ENCODE peak calls at places on chromosome 11, in ten cellular contexts. E is esophagus squamous epithelium, S is tibial artery, Q is progenitor cell of endocrine pancreas, Y is kidney, M is bronchial epithelial cell, X is Calu3, K is ascending aorta, W is fibroblast of mammary gland, N is HFFc6. L is an unnamed sample.

GRCh38 chr11:9719949-9720646 is 56.2 kb downstream of the SWAP70 start:
- DNase-seq in K (no peak), Y (no peak), E (no peak), N (no peak), X (no peak), S (no peak), M (peak), W (no peak), Q (no peak), L (no peak)

GRCh38 chr11:114017723-114018122 is 41.8 kb upstream of the ZBTB16 start:
- DNase-seq in E (no peak), N (peak), W (no peak), S (no peak), X (no peak), Y (no peak), Q (no peak), K (no peak), M (no peak), L (no peak)

GRCh38 chr11:128893578-128894295 is 2.6 kb downstream of the KCNJ5 start:
- DNase-seq in W (no peak), X (no peak), K (no peak), M (no peak), Y (no peak), N (no peak), E (no peak), S (no peak), Q (no peak), L (no peak)

GRCh38 chr11:26228778-26229177 is 103.2 kb upstream of the ANO3 start:
- DNase-seq in Q (no peak), S (no peak), W (peak), N (no peak), Y (no peak), K (no peak), M (peak), X (no peak), E (no peak), L (no peak)

GRCh38 chr11:111531156-111531555 is 9.4 kb upstream of the LAYN start:
- DNase-seq in Q (no peak), W (peak), K (no peak), M (peak), E (no peak), Y (no peak), S (no peak), X (no peak), N (no peak), L (no peak)

GRCh38 chr11:130473056-130473794 is 24.8 kb downstream of the ADAMTS15 start:
- DNase-seq in E (no peak), M (no peak), S (no peak), Q (no peak), N (no peak), K (peak), W (no peak), Y (peak), X (no peak), L (no peak)

GRCh38 chr11:110026823-110027626 is 66.2 kb upstream of the ZC3H12C start:
- DNase-seq in Y (no peak), M (no peak), E (no peak), S (peak), X (no peak), N (no peak), Q (no peak), W (no peak), K (no peak), L (no peak)

GRCh38 chr11:104164028-104164520 is at the start of gene PDGFD:
- DNase-seq in E (no peak), M (peak), W (peak), X (peak), Q (peak), K (peak), Y (peak), S (peak), N (peak), L (peak)

GRCh38 chr11:76086713-76087635 is 119.3 kb downstream of the WNT11 start:
- DNase-seq in X (no peak), M (no peak), S (no peak), K (no peak), E (no peak), N (peak), W (peak), Y (no peak), Q (no peak), L (no peak)

GRCh38 chr11:65891180-65892136 is 985 bp downstream of the CCDC85B start:
- DNase-seq in S (peak), K (peak), M (no peak), N (peak), W (peak), Q (no peak), X (peak), Y (peak), E (no peak), L (no peak)

GRCh38 chr11:68020575-68020974 is 9.9 kb upstream of the NDUFS8 start:
- DNase-seq in X (peak), M (no peak), E (no peak), N (no peak), S (no peak), Y (no peak), K (no peak), Q (no peak), W (no peak), L (no peak)

GRCh38 chr11:4704054-4704789 is at the start of gene MMP26:
- DNase-seq in Q (no peak), M (no peak), X (no peak), K (no peak), N (no peak), E (no peak), W (no peak), S (no peak), Y (no peak), L (no peak)

GRCh38 chr11:35077709-35078695 is 61.0 kb upstream of the CD44 start:
- DNase-seq in X (peak), Q (no peak), Y (no peak), S (no peak), E (no peak), K (no peak), M (peak), N (peak), W (peak), L (no peak)

GRCh38 chr11:89321401-89321800 is 143.7 kb downstream of the TYR start:
- DNase-seq in X (no peak), M (peak), W (no peak), Q (no peak), Y (no peak), K (no peak), S (no peak), N (no peak), E (no peak), L (no peak)

GRCh38 chr11:44010789-44011251 is 37.0 kb upstream of the ACCSL start:
- DNase-seq in E (no peak), X (no peak), K (peak), M (no peak), Y (no peak), Q (no peak), S (peak), N (peak), W (peak), L (no peak)

GRCh38 chr11:44083906-44084305 is 11.6 kb upstream of the EXT2 start:
- DNase-seq in X (no peak), Y (no peak), M (no peak), S (no peak), E (no peak), K (no peak), W (no peak), Q (no peak), N (no peak), L (no peak)

GRCh38 chr11:57905439-57905838 is 118.2 kb upstream of the OR9Q1 start:
- DNase-seq in S (no peak), W (no peak), Q (no peak), E (no peak), N (no peak), K (no peak), X (no peak), Y (no peak), M (peak), L (no peak)

GRCh38 chr11:130588471-130588870 is 140.0 kb downstream of the ADAMTS15 start:
- DNase-seq in W (no peak), S (no peak), K (no peak), Y (no peak), N (no peak), Q (no peak), E (no peak), X (no peak), M (peak), L (no peak)

GRCh38 chr11:29913352-29913751 is 103.5 kb downstream of the KCNA4 start:
- DNase-seq in Q (no peak), X (no peak), W (no peak), S (no peak), N (no peak), M (no peak), E (no peak), Y (no peak), K (no peak), L (no peak)

GRCh38 chr11:65262381-65262680 is 569 bp downstream of the POLA2 start:
- DNase-seq in K (peak), N (no peak), W (no peak), X (no peak), Q (no peak), S (peak), E (no peak), M (no peak), Y (no peak), L (no peak)

GRCh38 chr11:64357904-64358535 is 942 bp upstream of the RPS6KA4 start:
- DNase-seq in E (no peak), W (no peak), K (no peak), Q (no peak), Y (peak), X (peak), N (no peak), S (no peak), M (peak), L (no peak)

GRCh38 chr11:69617682-69618081 is 23.3 kb upstream of the CCND1 start:
- DNase-seq in M (no peak), W (no peak), K (no peak), N (no peak), S (no peak), X (no peak), Q (no peak), E (no peak), Y (no peak), L (no peak)

GRCh38 chr11:61472282-61472681 is 36.3 kb upstream of the LRRC10B start:
- DNase-seq in X (no peak), Q (no peak), S (peak), N (no peak), W (peak), M (no peak), K (peak), E (no peak), Y (no peak), L (no peak)

GRCh38 chr11:88402192-88402715 is 64.7 kb upstream of the CTSC start:
- DNase-seq in X (no peak), S (no peak), E (no peak), N (peak), Q (no peak), K (no peak), Y (no peak), M (peak), W (peak), L (no peak)

GRCh38 chr11:35852056-35852455 is 91.8 kb upstream of the LDLRAD3 start:
- DNase-seq in M (no peak), W (peak), Y (no peak), K (peak), Q (no peak), X (no peak), N (no peak), E (no peak), S (peak), L (no peak)

GRCh38 chr11:30960387-30960992 is 374.3 kb upstream of the MPPED2 start:
- DNase-seq in M (peak), N (peak), W (peak), X (peak), S (no peak), Q (no peak), Y (no peak), K (no peak), E (no peak), L (no peak)

GRCh38 chr11:107999759-108000455 is 8.8 kb upstream of the CUL5 start:
- DNase-seq in Y (no peak), M (peak), N (peak), S (no peak), K (no peak), Q (peak), W (peak), E (no peak), X (peak), L (no peak)

GRCh38 chr11:47716692-47717091 is 1.5 kb upstream of the AGBL2 start:
- DNase-seq in K (no peak), Q (no peak), E (no peak), W (no peak), M (peak), X (no peak), Y (no peak), N (no peak), S (no peak), L (no peak)

GRCh38 chr11:71505781-71506180 is 21.3 kb upstream of the KRTAP5-7 start:
- DNase-seq in M (no peak), N (no peak), Q (no peak), E (no peak), W (no peak), X (no peak), S (no peak), Y (no peak), K (peak), L (peak)

GRCh38 chr11:73178092-73178539 is 36.0 kb upstream of the FCHSD2 start:
- DNase-seq in W (peak), X (peak), E (peak), S (peak), Q (peak), M (peak), Y (peak), N (peak), K (peak), L (no peak)
- TF ChIP-seq CTCF in W (peak), X (peak), E (peak), S (peak), Q (peak), M (peak), Y (peak), N (peak), K (peak), L (peak)

GRCh38 chr11:125140251-125140650 is 24.3 kb upstream of the PKNOX2 start:
- DNase-seq in K (peak), E (no peak), Q (no peak), Y (no peak), M (no peak), S (no peak), W (no peak), N (no peak), X (no peak), L (no peak)
- TF ChIP-seq CTCF in K (no peak), E (no peak), Q (no peak), Y (no peak), M (no peak), S (no peak), W (no peak), N (no peak), X (no peak), L (no peak)

GRCh38 chr11:78226684-78227680 is 38.3 kb downstream of the USP35 start:
- DNase-seq in M (no peak), X (no peak), W (no peak), S (no peak), Q (no peak), N (no peak), Y (no peak), K (peak), E (no peak), L (no peak)

GRCh38 chr11:78229106-78229505 is 40.4 kb downstream of the USP35 start:
- DNase-seq in N (no peak), X (no peak), E (no peak), Q (no peak), W (no peak), M (no peak), K (peak), Y (no peak), S (no peak), L (no peak)

GRCh38 chr11:78227906-78228305 is 39.2 kb downstream of the USP35 start:
- DNase-seq in S (no peak), W (no peak), N (no peak), K (peak), X (no peak), Y (no peak), Q (no peak), M (no peak), E (no peak), L (no peak)

GRCh38 chr11:78230161-78230877 is 41.6 kb downstream of the USP35 start:
- DNase-seq in Y (no peak), E (no peak), N (no peak), Q (no peak), S (no peak), W (no peak), M (peak), K (peak), X (no peak), L (no peak)

DNA sequence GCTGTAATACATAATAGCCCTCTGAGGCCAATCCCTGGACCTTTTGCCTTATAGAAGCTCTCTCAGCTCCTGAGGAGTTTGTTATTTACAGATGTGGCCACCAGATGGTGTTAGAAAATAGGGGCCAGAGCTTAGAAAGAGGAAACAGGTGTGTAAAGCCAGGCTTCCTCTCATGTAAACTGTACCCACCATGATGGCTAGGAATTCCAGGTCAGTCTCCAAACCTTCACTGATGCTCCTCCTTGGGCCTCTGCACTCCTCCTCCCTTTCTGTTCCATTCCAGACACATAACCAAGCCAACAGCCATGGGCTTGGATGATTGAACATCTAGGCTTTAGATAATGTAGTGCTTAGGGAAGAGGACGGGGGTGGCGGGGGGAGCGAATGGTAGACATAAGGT is 39.7 kb downstream of the USP35 start:
- DNase-seq in Y (no peak), E (no peak), X (peak), Q (no peak), S (no peak), M (peak), W (peak), N (peak), K (peak), L (no peak)
- TF ChIP-seq CTCF in Y (peak), E (peak), X (no peak), Q (peak), S (peak), M (peak), W (peak), N (peak), K (peak), L (peak)

DNA sequence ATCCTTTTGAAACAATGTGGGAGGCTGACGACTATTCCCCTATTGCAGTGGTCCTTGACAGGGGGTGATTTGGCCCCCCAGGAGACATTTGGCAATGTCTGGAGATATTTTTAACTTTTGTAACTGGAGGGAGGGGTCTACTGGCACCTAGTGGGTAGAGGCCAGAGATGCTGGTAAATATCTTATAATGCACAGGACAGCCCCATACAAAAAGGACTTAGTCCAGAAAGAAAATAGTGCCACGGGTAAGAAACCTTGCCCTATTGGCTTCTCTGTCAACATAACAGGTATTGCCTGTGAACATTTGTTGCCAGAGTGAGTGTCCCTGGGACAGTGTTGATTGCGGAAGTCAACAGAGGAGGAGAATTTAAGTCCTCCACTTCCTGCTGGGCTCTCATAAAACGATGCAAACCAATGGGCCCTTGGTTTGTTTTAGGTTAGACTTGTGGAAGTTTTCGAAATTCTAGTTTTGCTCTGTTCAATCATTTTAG is 101.6 kb downstream of the MAML2 start:
- DNase-seq in E (no peak), M (no peak), Q (no peak), X (peak), Y (no peak), N (no peak), K (no peak), S (no peak), W (no peak), L (no peak)
- TF ChIP-seq CTCF in E (no peak), M (no peak), Q (peak), X (no peak), Y (no peak), N (peak), K (no peak), S (no peak), W (no peak), L (peak)

GRCh38 chr11:120744016-120744994 is 232.8 kb downstream of the GRIK4 start:
- DNase-seq in W (no peak), E (no peak), S (no peak), M (no peak), X (no peak), Q (no peak), Y (no peak), K (no peak), N (no peak), L (no peak)
- TF ChIP-seq CTCF in W (peak), E (no peak), S (no peak), M (no peak), X (no peak), Q (peak), Y (no peak), K (no peak), N (peak), L (peak)

DNA sequence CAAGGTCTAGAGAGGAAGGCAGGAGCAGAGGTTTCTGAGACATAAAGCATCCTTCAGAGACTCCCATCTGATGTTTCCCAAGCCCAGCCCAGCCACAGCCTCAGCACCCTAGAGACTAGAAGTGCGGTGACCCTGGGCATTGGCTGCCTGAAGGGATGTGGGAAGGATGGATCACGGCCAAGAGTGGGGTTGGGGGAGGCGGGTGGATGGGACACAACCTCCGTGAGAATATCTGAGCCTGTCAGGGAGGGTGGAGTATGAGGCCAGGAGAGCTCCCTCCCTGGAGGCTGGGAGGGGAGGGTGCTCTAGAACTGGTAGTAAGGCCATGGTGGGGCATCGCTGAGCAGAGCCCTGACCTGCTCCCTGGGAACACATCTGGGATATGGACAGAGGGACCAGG is 71.4 kb downstream of the CSNK2A3 start:
- DNase-seq in Q (no peak), W (no peak), E (no peak), K (no peak), X (no peak), N (no peak), S (no peak), M (no peak), Y (no peak), L (no peak)
- TF ChIP-seq CTCF in Q (no peak), W (no peak), E (no peak), K (no peak), X (no peak), N (no peak), S (no peak), M (no peak), Y (no peak), L (no peak)

L was measured in chondrocyte.